ENCODE peak calls at places on chromosome 9, in ten cellular contexts. X, O, K, J, P, L, F, E, M and Q are unnamed samples. For H3K4me1, the result is how much of the 10 kb centered on the place peaks cover.

GRCh38 chr9:34387239-34387638 is 10.5 kb upstream of the MYORG start:
- DNase-seq in X (no peak), O (no peak), K (no peak), J (no peak), P (no peak), L (no peak), F (no peak), E (peak), M (no peak), Q (no peak)

GRCh38 chr9:135956798-135957166 is 4.4 kb downstream of the UBAC1 start:
- DNase-seq in X (no peak), O (no peak), K (no peak), J (no peak), P (no peak), L (no peak), F (no peak), E (no peak), M (no peak), Q (no peak)

GRCh38 chr9:130866474-130866965 is 30.1 kb downstream of the QRFP start:
- DNase-seq in X (peak), O (peak), K (peak), J (peak), P (peak), L (peak), F (peak), E (no peak), M (peak), Q (peak)

GRCh38 chr9:111759762-111760639 is 34.7 kb downstream of the SHOC1 start:
- DNase-seq in X (peak), O (peak), K (peak), J (peak), P (no peak), L (peak), F (peak), E (no peak), M (peak), Q (peak)

GRCh38 chr9:134617836-134618162 is 23.8 kb upstream of the COL5A1 start:
- DNase-seq in X (no peak), O (no peak), K (no peak), J (no peak), P (no peak), L (no peak), F (no peak), E (peak), M (no peak), Q (no peak)

GRCh38 chr9:93058357-93059096 is at the start of gene SUSD3:
- DNase-seq in X (peak), O (peak), K (peak), J (peak), P (peak), L (peak), F (peak), E (no peak), M (peak), Q (peak)

GRCh38 chr9:33450747-33451146 is 3.4 kb upstream of the AQP3 start:
- DNase-seq in X (no peak), O (no peak), K (no peak), J (no peak), P (no peak), L (no peak), F (no peak), E (no peak), M (no peak), Q (no peak)

GRCh38 chr9:34501889-34502425 is 20.8 kb downstream of the ENHO start:
- DNase-seq in X (peak), O (no peak), K (no peak), J (peak), P (no peak), L (peak), F (peak), E (no peak), M (peak), Q (no peak)

GRCh38 chr9:111399772-111400563 is 69.9 kb upstream of the OR2K2 start:
- DNase-seq in X (no peak), O (peak), K (peak), J (peak), P (no peak), L (peak), F (peak), E (no peak), M (peak), Q (peak)

GRCh38 chr9:75108571-75108970 is 20.3 kb downstream of the OSTF1 start:
- DNase-seq in X (no peak), O (no peak), K (no peak), J (peak), P (no peak), L (no peak), F (no peak), E (no peak), M (peak), Q (peak)

GRCh38 chr9:84841915-84842314 is 172.4 kb downstream of the NTRK2 start:
- DNase-seq in X (no peak), O (no peak), K (no peak), J (no peak), P (no peak), L (no peak), F (no peak), E (no peak), M (no peak), Q (no peak)

GRCh38 chr9:34997375-34997774 is 7.8 kb downstream of the DNAJB5 start:
- DNase-seq in X (no peak), O (no peak), K (no peak), J (no peak), P (no peak), L (no peak), F (no peak), E (no peak), M (no peak), Q (peak)

GRCh38 chr9:136052433-136052880 is 42.6 kb downstream of the NACC2 start:
- DNase-seq in X (peak), O (peak), K (no peak), J (no peak), P (peak), L (peak), F (peak), E (no peak), M (peak), Q (peak)

GRCh38 chr9:95826183-95826838 is 49.2 kb upstream of the ERCC6L2 start:
- DNase-seq in X (no peak), O (no peak), K (no peak), J (no peak), P (no peak), L (no peak), F (no peak), E (no peak), M (no peak), Q (no peak)
- H3K4me1 ChIP-seq in X (under half), O (under half), K (under half), J (under half), P (under half), L (under half), F (under half), E (under half), M (under half), Q (under half)

DNA sequence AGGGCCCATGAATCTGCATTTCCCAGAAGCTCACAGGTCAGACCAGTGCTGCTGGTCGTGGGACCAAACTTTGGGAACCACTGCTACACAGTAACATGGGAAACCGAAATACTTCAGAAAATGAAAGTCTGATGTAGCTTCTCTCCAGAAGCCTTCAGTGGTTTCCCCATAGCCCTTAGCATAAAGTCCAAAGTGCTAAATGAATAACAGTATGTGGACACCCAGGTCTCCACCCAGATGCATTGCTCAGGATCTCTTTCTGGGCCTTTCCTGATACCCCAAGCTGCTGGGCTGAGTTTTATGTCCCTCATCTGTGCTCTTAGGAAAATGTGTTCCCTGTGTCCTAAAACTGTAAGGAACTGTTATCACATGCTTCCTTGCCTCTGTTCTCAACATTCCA is 100.4 kb downstream of the NFIB start:
- DNase-seq in X (no peak), O (no peak), K (peak), J (no peak), P (no peak), L (no peak), F (no peak), E (no peak), M (no peak), Q (peak)
- H3K4me1 ChIP-seq in X (under half), O (under half), K (under half), J (under half), P (half or more), L (under half), F (under half), E (under half), M (under half), Q (under half)

DNA sequence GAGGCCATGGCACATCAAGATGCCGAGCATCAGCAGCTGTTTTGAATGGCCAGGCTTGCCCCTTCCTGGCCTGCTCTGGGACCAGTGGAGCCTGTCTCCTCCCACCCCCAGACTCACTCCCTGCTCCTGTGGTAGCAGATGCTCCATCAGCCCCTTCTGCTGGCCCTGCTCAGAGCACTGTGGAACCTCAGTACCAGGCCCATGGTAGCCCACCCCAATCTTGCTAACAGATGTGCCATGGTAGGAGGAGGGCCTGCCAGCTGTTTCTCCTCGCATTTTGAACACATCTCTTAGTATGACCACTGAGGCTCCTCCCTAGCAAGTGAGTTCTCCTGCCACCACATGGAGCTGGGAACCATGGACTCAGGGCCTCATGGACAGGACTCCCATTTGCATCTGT is 29.5 kb downstream of the COL27A1 start:
- DNase-seq in X (no peak), O (no peak), K (no peak), J (no peak), P (peak), L (no peak), F (no peak), E (no peak), M (no peak), Q (no peak)
- H3K4me1 ChIP-seq in X (under half), O (under half), K (under half), J (under half), P (under half), L (under half), F (under half), E (under half), M (under half), Q (under half)

DNA sequence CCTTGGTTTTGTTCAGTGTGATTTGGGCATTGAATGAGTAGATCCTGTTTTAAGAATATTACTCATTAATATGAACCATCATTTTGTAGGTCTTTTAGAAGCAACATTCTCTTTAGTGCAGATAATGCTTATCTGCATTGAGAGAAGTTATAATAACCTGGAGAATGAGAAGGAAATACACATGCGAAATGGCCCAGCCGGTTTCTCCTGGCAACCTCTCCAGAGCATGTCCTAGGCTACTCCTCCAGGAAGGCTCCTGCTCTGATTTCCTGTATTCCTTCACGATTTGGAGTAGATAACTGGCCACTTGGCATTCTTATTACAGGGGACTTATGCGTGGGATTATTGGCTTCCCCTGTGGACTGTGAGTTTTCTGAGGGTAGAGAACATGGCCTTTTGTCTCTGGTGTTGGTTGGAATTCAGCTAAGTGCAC is 12.6 kb downstream of the DAPK1 start:
- DNase-seq in X (no peak), O (no peak), K (no peak), J (no peak), P (no peak), L (no peak), F (no peak), E (no peak), M (no peak), Q (no peak)
- H3K4me1 ChIP-seq in X (under half), O (under half), K (under half), J (under half), P (under half), L (under half), F (under half), E (under half), M (under half), Q (under half)

GRCh38 chr9:21171351-21171750 is 4.9 kb upstream of the IFNA21 start:
- DNase-seq in X (no peak), O (no peak), K (no peak), J (no peak), P (no peak), L (no peak), F (no peak), E (no peak), M (no peak), Q (no peak)

GRCh38 chr9:21174671-21175070 is 8.2 kb upstream of the IFNA21 start:
- DNase-seq in X (no peak), O (no peak), K (no peak), J (no peak), P (no peak), L (no peak), F (no peak), E (no peak), M (no peak), Q (no peak)

DNA sequence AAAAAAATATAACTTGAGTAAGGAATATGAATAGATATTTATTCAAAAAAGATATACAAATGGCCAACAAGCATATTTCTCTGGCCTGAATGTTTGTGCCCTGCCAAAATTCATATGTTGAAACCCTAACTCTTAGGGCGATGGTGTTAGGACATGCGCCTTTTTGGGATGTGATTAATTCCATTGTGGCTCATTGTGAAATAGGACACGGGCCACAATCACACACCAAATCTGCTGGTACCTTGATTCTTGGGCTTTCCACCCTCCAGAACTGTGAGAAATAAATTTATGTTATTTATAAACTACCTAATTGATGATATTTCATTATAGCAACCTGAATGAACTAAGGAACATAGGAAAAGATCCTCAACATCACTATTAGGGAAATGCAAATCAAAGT is 5.7 kb upstream of the IFNA21 start:
- DNase-seq in X (no peak), O (no peak), K (no peak), J (no peak), P (no peak), L (no peak), F (no peak), E (no peak), M (no peak), Q (no peak)
- H3K4me1 ChIP-seq in X (under half), O (under half), K (under half), J (under half), P (under half), L (under half), F (under half), E (under half), M (under half), Q (under half)

DNA sequence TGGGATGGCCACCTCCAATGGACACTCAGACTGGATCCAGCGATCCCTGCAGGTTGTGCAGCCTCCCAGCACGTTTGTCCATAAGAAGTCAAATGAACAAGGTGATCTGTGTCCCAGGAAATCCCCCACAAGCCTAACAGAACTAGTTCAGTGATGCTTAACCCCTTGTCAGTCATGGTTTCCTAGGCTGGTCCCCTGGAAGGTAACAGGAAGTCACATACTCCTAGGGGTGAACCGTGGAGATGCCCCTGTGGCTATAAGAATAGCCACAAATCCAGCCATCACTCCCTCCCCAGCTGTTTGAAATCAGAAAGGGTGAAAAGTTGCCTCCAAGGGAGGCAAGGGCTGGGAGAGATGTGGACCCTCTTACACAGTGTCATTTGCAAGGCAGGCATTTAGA is 22.5 kb downstream of the PAX5 start:
- DNase-seq in X (no peak), O (no peak), K (no peak), J (no peak), P (no peak), L (no peak), F (no peak), E (no peak), M (no peak), Q (no peak)
- H3K4me1 ChIP-seq in X (under half), O (under half), K (under half), J (under half), P (under half), L (under half), F (under half), E (under half), M (under half), Q (under half)

GRCh38 chr9:70477907-70478480 is 63.5 kb upstream of the KLF9 start:
- DNase-seq in X (no peak), O (no peak), K (no peak), J (no peak), P (no peak), L (no peak), F (no peak), E (no peak), M (peak), Q (no peak)
- H3K4me1 ChIP-seq in X (under half), O (under half), K (under half), J (under half), P (half or more), L (under half), F (under half), E (half or more), M (half or more), Q (under half)